ENCODE peak calls at places on chromosomes 1 and 21, in seven cellular contexts. B is WTC11, E is aorta, K is G401, R is NCI-H2227 treated with DMSO at 0.1 percent for 48 hours, T is T-helper 9 cell, N is left ventricle myocardium inferior. P is an unnamed sample.

GRCh38 chr1:171743014-171743870 is 1.4 kb upstream of the VAMP4 start:
- DNase-seq in T (no peak), R (no peak), N (no peak), E (no peak), B (no peak), K (peak; percentile 59), P (no peak)

GRCh38 chr1:67721112-67721511 is 36.1 kb downstream of the GADD45A start:
- DNase-seq in K (no peak), N (no peak), R (no peak), E (no peak), B (peak; percentile 12), T (no peak), P (no peak)

GRCh38 chr1:171495444-171495843 is 10.1 kb downstream of the PRRC2C start:
- DNase-seq in K (no peak), E (no peak), N (no peak), R (no peak), T (no peak), B (no peak), P (no peak)

GRCh38 chr1:163155606-163156005 is 47.1 kb downstream of the RGS5 start:
- DNase-seq in R (no peak), K (no peak), B (peak; percentile 13), N (no peak), T (no peak), E (no peak), P (no peak)

GRCh38 chr1:26045712-26046312 is at the start of gene SLC30A2:
- DNase-seq in B (peak; percentile 47), T (no peak), E (peak; percentile 70), K (no peak), R (no peak), N (no peak), P (no peak)

GRCh38 chr1:56948403-56949023 is 17.3 kb downstream of the C8B start:
- DNase-seq in N (no peak), B (no peak), R (no peak), K (no peak), E (no peak), T (no peak), P (no peak)

GRCh38 chr1:23673086-23673813 is 18.4 kb upstream of the RPL11 start:
- DNase-seq in T (no peak), R (no peak), E (no peak), K (no peak), B (peak; percentile 73), N (no peak), P (no peak)

GRCh38 chr21:43972850-43973633 is 39.1 kb upstream of the TRAPPC10 start:
- DNase-seq in K (no peak), T (no peak), E (no peak), R (no peak), B (no peak), N (no peak), P (no peak)

GRCh38 chr1:12435639-12436344 is 182.2 kb downstream of the DHRS3 start:
- DNase-seq in T (no peak), B (no peak), R (no peak), N (no peak), K (no peak), E (no peak), P (no peak)

GRCh38 chr21:22536511-22536910 is 1538.3 kb downstream of the NCAM2 start:
- DNase-seq in N (no peak), E (no peak), B (no peak), T (no peak), R (no peak), K (no peak), P (no peak)

GRCh38 chr1:53652441-53653199 is 86.3 kb downstream of the GLIS1 start:
- DNase-seq in K (no peak), N (no peak), R (no peak), E (peak; percentile 36), T (no peak), B (no peak), P (peak; percentile 19)

GRCh38 chr1:225830823-225831222 is 20.9 kb downstream of the EPHX1 start:
- DNase-seq in E (peak; percentile 15), N (no peak), R (no peak), B (no peak), K (no peak), T (no peak), P (no peak)

GRCh38 chr21:46206163-46207005 is 22.1 kb upstream of the SPATC1L start:
- DNase-seq in T (no peak), K (no peak), E (peak; percentile 68), N (no peak), R (no peak), B (peak; percentile 5), P (no peak)

GRCh38 chr21:45959182-45959581 is 22.4 kb upstream of the COL6A1 start:
- DNase-seq in B (no peak), T (no peak), E (no peak), K (no peak), N (no peak), R (no peak), P (no peak)

GRCh38 chr1:206062464-206062863 is 9.5 kb downstream of the RHEX start:
- DNase-seq in K (no peak), T (no peak), B (no peak), N (no peak), R (no peak), E (no peak), P (no peak)

GRCh38 chr1:1376551-1377226 is 1.7 kb upstream of the AURKAIP1 start:
- DNase-seq in N (no peak), T (no peak), E (no peak), K (no peak), B (no peak), R (no peak), P (no peak)

P was measured in suprapubic skin.